ENCODE peak calls at places on chromosomes 3 and 15, in ten cellular contexts. E is PC-3; W is heart right ventricle; I is CD4-positive, CD25-positive, alpha-beta regulatory T cell; C is trophoblast cell; D is spleen; H is aorta; F is left ventricle myocardium inferior; Q is endothelial cell of umbilical vein; O is uterus. T is an unnamed sample.

GRCh38 chr3:134315286-134316106 is 58.8 kb downstream of the AMOTL2 start:
- DNase-seq in E (peak; percentile 18), W (peak; percentile 75), I (no peak), C (no peak), D (peak; percentile 73), H (peak; percentile 91), F (peak; percentile 83), Q (peak; percentile 85), O (peak; percentile 83), T (no peak)

GRCh38 chr3:63228087-63228486 is 50.0 kb upstream of the SYNPR start:
- DNase-seq in E (no peak), W (no peak), I (no peak), C (no peak), D (no peak), H (no peak), F (no peak), Q (no peak), O (no peak), T (no peak)

GRCh38 chr3:37770938-37771918 is 90.5 kb upstream of the CTDSPL start:
- DNase-seq in E (no peak), W (peak; percentile 47), I (no peak), C (no peak), D (no peak), H (peak; percentile 56), F (peak; percentile 66), Q (peak; percentile 28), O (no peak), T (no peak)

GRCh38 chr15:49060710-49061483 is 14.7 kb upstream of the SECISBP2L start:
- DNase-seq in E (no peak), W (no peak), I (no peak), C (no peak), D (no peak), H (no peak), F (no peak), Q (peak; percentile 77), O (no peak), T (no peak)

GRCh38 chr3:196757876-196758739 is 18.5 kb downstream of the PAK2 start:
- DNase-seq in E (peak; percentile 50), W (no peak), I (no peak), C (no peak), D (no peak), H (no peak), F (no peak), Q (peak; percentile 54), O (no peak), T (no peak)

GRCh38 chr3:146972726-146973125 is 367.6 kb upstream of the PLSCR5 start:
- DNase-seq in E (no peak), W (no peak), I (no peak), C (peak; percentile 12), D (no peak), H (no peak), F (no peak), Q (no peak), O (no peak), T (no peak)

GRCh38 chr3:125462722-125463299 is 57.2 kb downstream of the SNX4 start:
- DNase-seq in E (no peak), W (no peak), I (no peak), C (no peak), D (no peak), H (no peak), F (no peak), Q (no peak), O (no peak), T (no peak)

GRCh38 chr3:181752202-181752671 is 40.5 kb downstream of the SOX2 start:
- DNase-seq in E (no peak), W (no peak), I (no peak), C (no peak), D (no peak), H (no peak), F (no peak), Q (no peak), O (no peak), T (no peak)

GRCh38 chr3:72733676-72734075 is 114.6 kb downstream of the SHQ1 start:
- DNase-seq in E (no peak), W (no peak), I (no peak), C (no peak), D (no peak), H (no peak), F (no peak), Q (no peak), O (no peak), T (no peak)

GRCh38 chr3:72744330-72744729 is 103.9 kb downstream of the SHQ1 start:
- DNase-seq in E (no peak), W (no peak), I (no peak), C (no peak), D (no peak), H (no peak), F (no peak), Q (no peak), O (no peak), T (no peak)

GRCh38 chr3:72739521-72740466 is 108.5 kb downstream of the SHQ1 start:
- DNase-seq in E (peak; percentile 60), W (no peak), I (no peak), C (no peak), D (no peak), H (no peak), F (no peak), Q (no peak), O (no peak), T (no peak)

DNA sequence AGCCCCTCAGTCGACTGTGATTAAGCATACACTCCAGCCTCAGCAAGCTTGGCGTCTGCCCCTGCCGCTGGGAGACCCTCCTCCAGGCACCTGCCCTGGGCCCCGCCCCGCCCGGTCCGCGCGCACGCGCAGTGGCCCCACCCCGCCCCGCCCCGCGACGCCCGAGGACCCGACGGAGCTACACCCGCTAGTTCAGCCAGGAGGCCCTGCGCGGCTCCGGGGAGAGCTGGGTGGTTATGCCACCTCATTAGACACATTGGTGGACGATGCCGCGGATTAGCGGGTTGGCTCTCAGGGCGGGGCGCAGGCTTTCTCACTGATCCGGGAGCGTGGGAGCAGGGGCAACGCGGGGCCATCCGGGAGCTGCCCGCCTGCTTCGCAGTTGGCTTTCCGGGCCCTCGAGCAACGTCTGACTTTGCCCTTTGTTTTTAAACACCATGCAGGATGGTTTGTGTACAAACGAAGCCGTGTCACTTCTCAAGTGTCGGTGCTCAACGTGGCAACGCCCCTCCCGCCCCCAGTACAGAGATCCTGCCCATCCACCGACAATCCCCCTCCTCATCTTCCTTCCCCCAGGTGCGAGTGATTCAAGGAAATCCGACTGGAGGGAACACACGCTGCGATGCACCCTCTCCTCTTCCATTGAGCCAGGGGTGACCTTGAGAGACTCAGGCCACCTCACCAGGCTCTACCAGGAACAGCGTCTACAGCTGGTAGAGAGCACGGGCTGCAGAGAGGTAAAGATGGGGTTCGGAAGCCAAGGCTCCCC is 109.3 kb downstream of the SHQ1 start:
- DNase-seq in E (no peak), W (peak; percentile 48), I (peak; percentile 68), C (no peak), D (peak; percentile 89), H (no peak), F (peak; percentile 26), Q (peak; percentile 37), O (no peak), T (peak; percentile 61)
- H3K27ac ChIP-seq in E (peak overlapping the region; percentile 32), W (peak overlapping the region; percentile 32), I (peak overlapping the region; percentile 47), C (no peak overlapping the region), D (no peak overlapping the region), H (no peak overlapping the region), F (no peak overlapping the region), Q (no peak overlapping the region), O (no peak overlapping the region), T (peak overlapping the region; percentile 45)

GRCh38 chr3:3258281-3258680 is 78.8 kb upstream of the CRBN start:
- DNase-seq in E (no peak), W (no peak), I (no peak), C (peak; percentile 79), D (no peak), H (no peak), F (no peak), Q (no peak), O (no peak), T (no peak)
- H3K4me3 ChIP-seq in E (no peak overlapping the region), W (no peak overlapping the region), I (no peak overlapping the region), C (no peak overlapping the region), D (no peak overlapping the region), H (no peak overlapping the region), F (no peak overlapping the region), Q (no peak overlapping the region), O (no peak overlapping the region), T (no peak overlapping the region)

GRCh38 chr3:5554245-5554747 is 366.8 kb downstream of the EDEM1 start:
- DNase-seq in E (no peak), W (no peak), I (no peak), C (no peak), D (no peak), H (no peak), F (no peak), Q (no peak), O (no peak), T (no peak)

GRCh38 chr3:5565026-5565425 is 377.5 kb downstream of the EDEM1 start:
- DNase-seq in E (no peak), W (no peak), I (no peak), C (no peak), D (no peak), H (no peak), F (no peak), Q (peak; percentile 2), O (no peak), T (no peak)

GRCh38 chr3:5563537-5564277 is 376.2 kb downstream of the EDEM1 start:
- DNase-seq in E (no peak), W (no peak), I (no peak), C (no peak), D (no peak), H (no peak), F (no peak), Q (no peak), O (no peak), T (no peak)

GRCh38 chr3:5564278-5564666 is 376.8 kb downstream of the EDEM1 start:
- DNase-seq in E (no peak), W (no peak), I (no peak), C (no peak), D (no peak), H (no peak), F (no peak), Q (no peak), O (no peak), T (no peak)

DNA sequence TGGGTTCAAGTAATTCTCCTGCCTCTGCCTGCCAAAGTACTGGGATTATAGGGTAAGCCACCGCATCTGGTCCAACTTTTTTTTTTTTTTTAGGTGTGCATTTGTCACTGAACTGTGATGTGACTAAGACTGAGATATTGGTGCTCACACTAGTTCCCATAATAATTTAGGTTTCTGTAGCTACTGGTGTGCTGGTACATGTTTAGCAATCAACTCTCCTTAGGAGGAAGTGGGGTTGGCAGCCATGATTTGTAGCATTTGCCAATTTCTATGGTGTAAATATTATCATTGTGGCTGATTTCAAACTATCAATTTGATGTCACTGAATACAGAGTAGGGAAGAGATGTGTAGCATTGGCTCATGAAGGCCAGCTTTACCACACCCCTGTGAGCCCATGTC is 372.7 kb downstream of the EDEM1 start:
- DNase-seq in E (no peak), W (no peak), I (no peak), C (no peak), D (no peak), H (no peak), F (no peak), Q (no peak), O (no peak), T (no peak)
- H3K27me3 ChIP-seq in E (no peaks in the 10 kb centered on the region), W (no peaks in the 10 kb centered on the region), I (no peaks in the 10 kb centered on the region), C (no peaks in the 10 kb centered on the region), D (no peaks in the 10 kb centered on the region), H (no peaks in the 10 kb centered on the region), F (no peaks in the 10 kb centered on the region), Q (no peaks in the 10 kb centered on the region), O (no peaks in the 10 kb centered on the region), T (no peaks in the 10 kb centered on the region)

DNA sequence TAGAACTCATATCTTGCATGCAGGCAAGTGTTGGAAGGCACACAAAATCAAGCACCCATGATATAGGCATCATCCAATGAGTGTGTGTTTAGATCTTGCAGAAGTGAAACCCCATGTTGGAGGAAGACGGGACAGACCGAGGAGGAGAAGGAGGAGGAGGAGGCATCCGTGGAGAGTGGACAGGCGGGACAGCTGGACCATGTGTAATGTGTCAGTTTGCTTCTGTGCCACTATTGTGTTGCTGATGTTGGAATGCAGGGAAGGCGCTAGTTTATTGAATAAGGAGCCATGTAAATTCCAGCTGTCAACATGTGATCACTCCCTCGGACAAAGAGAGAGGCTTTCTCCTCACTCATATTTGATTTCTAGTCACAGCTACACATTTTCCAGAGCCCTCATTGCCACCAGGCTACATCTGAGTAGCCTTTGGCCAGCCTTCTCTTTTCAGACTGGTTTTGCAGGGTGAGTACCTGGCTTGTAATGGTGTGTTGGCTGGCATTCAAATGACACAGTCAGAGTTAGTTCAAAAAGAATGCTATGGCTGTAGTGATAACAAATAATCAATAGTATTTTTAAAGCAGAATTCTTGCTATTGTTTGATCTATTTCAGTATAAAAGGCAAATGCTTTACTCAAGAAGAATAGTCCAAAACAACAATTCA is 1037.6 kb upstream of the NR2F2 start:
- DNase-seq in E (peak; percentile 82), W (no peak), I (no peak), C (no peak), D (no peak), H (no peak), F (no peak), Q (no peak), O (no peak), T (no peak)
- H3K27ac ChIP-seq in E (peak overlapping the region; percentile 57), W (peak overlapping the region; percentile 19), I (no peak overlapping the region), C (no peak overlapping the region), D (peak overlapping the region; percentile 10), H (no peak overlapping the region), F (peak overlapping the region; percentile 36), Q (no peak overlapping the region), O (peak overlapping the region; percentile 10), T (no peak overlapping the region)

T was measured in effector memory CD4-positive, alpha-beta T cell.